ENCODE peak calls at places on chromosomes 6 and 20, in eight cellular contexts. M, L, T, V, P, Q, C and E are unnamed samples.

GRCh38 chr20:57498425-57499400 is 26.2 kb downstream of the CTCFL start:
- DNase-seq in T (no peak), L (no peak), P (no peak), M (peak; percentile 40), V (peak; percentile 20), Q (peak; percentile 88), C (no peak), E (no peak)

GRCh38 chr6:87213364-87213763 is 58.0 kb downstream of the ZNF292 start:
- DNase-seq in C (no peak), L (peak; percentile 62), M (peak; percentile 29), Q (no peak), T (no peak), V (no peak), P (no peak), E (no peak)

GRCh38 chr6:167699141-167700036 is 127.3 kb upstream of the AFDN start:
- DNase-seq in V (peak; percentile 10), T (no peak), P (no peak), C (no peak), Q (peak; percentile 74), L (peak; percentile 69), M (peak; percentile 70), E (peak; percentile 51)

GRCh38 chr6:41894366-41895299 is 542 bp downstream of the USP49 start:
- DNase-seq in V (no peak), P (peak; percentile 2), Q (peak; percentile 52), M (no peak), T (no peak), L (no peak), C (no peak), E (no peak)

GRCh38 chr6:137795510-137795909 is 71.5 kb upstream of the TNFAIP3 start:
- DNase-seq in C (no peak), M (no peak), P (no peak), L (no peak), Q (peak; percentile 33), V (no peak), T (no peak), E (no peak)

GRCh38 chr20:31943052-31943471 is 8.8 kb downstream of the PDRG1 start:
- DNase-seq in M (no peak), Q (no peak), C (peak; percentile 72), T (no peak), V (no peak), P (no peak), L (peak; percentile 40), E (no peak)

GRCh38 chr20:29497261-29497671 is 1760.2 kb upstream of the DEFB115 start:
- DNase-seq in C (no peak), Q (no peak), T (no peak), M (peak; percentile 40), L (peak; percentile 79), P (peak; percentile 9), V (no peak), E (peak; percentile 22)

GRCh38 chr6:47414517-47415167 is 62.9 kb upstream of the CD2AP start:
- DNase-seq in C (no peak), P (no peak), T (no peak), M (no peak), Q (peak; percentile 54), V (peak; percentile 42), L (peak; percentile 41), E (peak; percentile 52)

GRCh38 chr6:141140905-141141304 is 991.8 kb upstream of the GJE1 start:
- DNase-seq in P (no peak), V (no peak), M (no peak), T (no peak), C (no peak), Q (no peak), L (no peak), E (no peak)

GRCh38 chr6:89536230-89536629 is 102.3 kb downstream of the LYRM2 start:
- DNase-seq in P (no peak), Q (no peak), V (no peak), T (no peak), L (no peak), C (no peak), M (no peak), E (no peak)

GRCh38 chr20:53984354-53984753 is 86.0 kb downstream of the BCAS1 start:
- DNase-seq in V (no peak), Q (no peak), L (peak; percentile 4), C (no peak), T (no peak), M (no peak), P (no peak), E (no peak)

GRCh38 chr6:12354499-12354898 is 64.3 kb downstream of the EDN1 start:
- DNase-seq in M (no peak), C (no peak), Q (peak; percentile 74), V (no peak), T (peak; percentile 73), L (peak; percentile 62), P (peak; percentile 34), E (peak; percentile 40)

GRCh38 chr20:49675368-49676151 is 38.1 kb downstream of the B4GALT5 start:
- DNase-seq in L (no peak), P (no peak), M (peak; percentile 77), T (no peak), V (no peak), Q (no peak), C (no peak), E (peak; percentile 73)

GRCh38 chr6:15089569-15090144 is 156.2 kb upstream of the JARID2 start:
- DNase-seq in M (no peak), P (no peak), T (no peak), V (no peak), C (peak; percentile 76), Q (no peak), L (peak; percentile 44), E (no peak)

GRCh38 chr6:145633981-145634627 is 101.2 kb downstream of the EPM2A start:
- DNase-seq in C (peak; percentile 86), T (peak; percentile 35), Q (peak; percentile 92), V (peak; percentile 56), P (no peak), M (peak; percentile 91), L (peak; percentile 69), E (peak; percentile 6)

GRCh38 chr6:3090013-3090412 is 21.7 kb downstream of the RIPK1 start:
- DNase-seq in Q (no peak), P (no peak), C (no peak), V (no peak), L (no peak), T (no peak), M (no peak), E (no peak)

GRCh38 chr20:24684421-24684871 is 215.0 kb downstream of the SYNDIG1 start:
- DNase-seq in L (no peak), V (no peak), M (no peak), T (no peak), Q (no peak), C (peak; percentile 5), P (no peak), E (no peak)

GRCh38 chr6:149995971-149996370 is 29.4 kb downstream of the RAET1L start:
- DNase-seq in Q (no peak), C (no peak), V (no peak), T (no peak), P (no peak), M (no peak), L (no peak), E (no peak)

GRCh38 chr6:107620736-107621135 is 130.8 kb downstream of the SOBP start:
- DNase-seq in C (no peak), M (no peak), Q (no peak), P (no peak), T (no peak), L (no peak), V (no peak), E (no peak)

GRCh38 chr6:100881707-100882040 is 545 bp upstream of the ASCC3 start:
- DNase-seq in L (no peak), T (no peak), C (no peak), P (no peak), V (no peak), Q (peak; percentile 60), M (no peak), E (no peak)

GRCh38 chr20:37279820-37280219 is 9.6 kb upstream of the MANBAL start:
- DNase-seq in V (no peak), Q (no peak), L (no peak), T (no peak), M (no peak), P (no peak), C (no peak), E (no peak)
- H3K4me3 ChIP-seq in V (no peak overlapping the region), Q (no peak overlapping the region), L (no peak overlapping the region), T (no peak overlapping the region), M (no peak overlapping the region), P (no peak overlapping the region), C (no peak overlapping the region), E (no peak overlapping the region)

GRCh38 chr6:50842446-50842845 is 23.8 kb downstream of the TFAP2B start:
- DNase-seq in C (no peak), P (no peak), T (no peak), L (no peak), V (no peak), M (no peak), Q (no peak), E (no peak)

GRCh38 chr6:50845499-50846108 is 26.9 kb downstream of the TFAP2B start:
- DNase-seq in L (no peak), Q (no peak), C (no peak), P (no peak), V (no peak), M (no peak), T (no peak), E (no peak)

GRCh38 chr6:50846109-50846859 is 27.6 kb downstream of the TFAP2B start:
- DNase-seq in P (no peak), V (no peak), T (no peak), M (no peak), Q (no peak), L (no peak), C (no peak), E (no peak)

GRCh38 chr6:50842861-50843384 is 24.3 kb downstream of the TFAP2B start:
- DNase-seq in L (no peak), C (no peak), V (no peak), M (no peak), P (no peak), T (no peak), Q (no peak), E (no peak)

GRCh38 chr6:50843842-50844241 is 25.2 kb downstream of the TFAP2B start:
- DNase-seq in C (peak; percentile 92), T (no peak), Q (no peak), V (no peak), L (no peak), M (no peak), P (no peak), E (no peak)
- H3K4me3 ChIP-seq in C (peak overlapping the region; percentile 55), T (peak overlapping the region; percentile 59), Q (no peak overlapping the region), V (no peak overlapping the region), L (no peak overlapping the region), M (no peak overlapping the region), P (no peak overlapping the region), E (no peak overlapping the region)

GRCh38 chr20:35010405-35011192 is 54.9 kb downstream of the MYH7B start:
- DNase-seq in V (no peak), P (no peak), M (no peak), L (peak; percentile 1), C (no peak), T (no peak), Q (no peak), E (no peak)
- H3K4me3 ChIP-seq in V (no peak overlapping the region), P (no peak overlapping the region), M (no peak overlapping the region), L (no peak overlapping the region), C (no peak overlapping the region), T (no peak overlapping the region), Q (no peak overlapping the region), E (no peak overlapping the region)

GRCh38 chr6:33347816-33348215 is 30.3 kb upstream of the ZBTB22 start:
- DNase-seq in L (no peak), T (no peak), M (no peak), C (no peak), P (no peak), V (no peak), Q (no peak), E (no peak)

GRCh38 chr6:33344771-33345697 is 27.5 kb upstream of the ZBTB22 start:
- DNase-seq in M (peak; percentile 70), C (peak; percentile 54), Q (peak; percentile 92), L (peak; percentile 74), V (peak; percentile 85), T (no peak), P (peak; percentile 26), E (no peak)

GRCh38 chr6:33339193-33339592 is 21.6 kb upstream of the ZBTB22 start:
- DNase-seq in C (no peak), P (no peak), L (no peak), Q (no peak), M (no peak), T (no peak), V (no peak), E (no peak)

GRCh38 chr6:33343953-33344611 is 26.5 kb upstream of the ZBTB22 start:
- DNase-seq in C (no peak), T (no peak), Q (no peak), P (no peak), M (no peak), V (peak; percentile 89), L (no peak), E (no peak)
- H3K4me3 ChIP-seq in C (no peak overlapping the region), T (no peak overlapping the region), Q (no peak overlapping the region), P (no peak overlapping the region), M (no peak overlapping the region), V (peak overlapping the region; percentile 72), L (no peak overlapping the region), E (no peak overlapping the region)